ENCODE peak calls at places on chromosomes 3 and 15, in five cellular contexts. I, J, U, T and D are unnamed samples.

GRCh38 chr3:35042210-35042960 is 596.9 kb upstream of the ARPP21 start:
- DNase-seq in I (no peak), T (no peak), U (no peak), J (no peak), D (peak)

GRCh38 chr3:184455991-184456390 is 76.1 kb downstream of the CHRD start:
- DNase-seq in J (no peak), T (no peak), U (no peak), I (no peak), D (no peak)

GRCh38 chr3:131432441-131432840 is 50.9 kb downstream of the NUDT16 start:
- DNase-seq in J (no peak), T (no peak), I (no peak), U (no peak), D (no peak)

GRCh38 chr15:29106551-29107290 is 162.9 kb downstream of the NSMCE3 start:
- DNase-seq in T (no peak), I (no peak), J (no peak), U (no peak), D (no peak)

GRCh38 chr3:102715030-102715697 is 280.3 kb downstream of the ZPLD1 start:
- DNase-seq in I (no peak), U (peak), T (no peak), J (peak), D (no peak)

GRCh38 chr3:127013196-127013595 is 30.3 kb downstream of the PLXNA1 start:
- DNase-seq in I (no peak), J (no peak), T (no peak), U (no peak), D (no peak)

GRCh38 chr15:86010398-86010797 is 69.3 kb upstream of the AGBL1 start:
- DNase-seq in I (no peak), U (no peak), T (no peak), J (no peak), D (no peak)

GRCh38 chr3:186931487-186932280 is 1.4 kb downstream of the ST6GAL1 start:
- DNase-seq in J (peak), U (no peak), T (peak), I (peak), D (peak)

GRCh38 chr3:120160050-120160449 is 65.8 kb upstream of the GSK3B start:
- DNase-seq in J (peak), I (no peak), T (no peak), U (peak), D (peak)

GRCh38 chr3:18847583-18848197 is 300.6 kb upstream of the KCNH8 start:
- DNase-seq in U (peak), I (peak), T (peak), J (peak), D (no peak)

GRCh38 chr15:83846847-83847246 is 192.9 kb downstream of the ADAMTSL3 start:
- DNase-seq in I (no peak), T (no peak), J (no peak), U (no peak), D (peak)

GRCh38 chr3:72099331-72100061 is 314.5 kb upstream of the PROK2 start:
- DNase-seq in J (no peak), U (no peak), I (peak), T (no peak), D (no peak)

GRCh38 chr3:119403201-119403600 is 60.2 kb downstream of the TMEM39A start:
- DNase-seq in J (peak), T (no peak), U (no peak), I (no peak), D (no peak)

GRCh38 chr15:34271493-34271892 is 46.7 kb downstream of the EMC4 start:
- DNase-seq in T (no peak), I (no peak), J (peak), U (no peak), D (peak)

GRCh38 chr3:174538116-174538515 is 321.0 kb upstream of the NAALADL2 start:
- DNase-seq in J (no peak), I (peak), U (no peak), T (no peak), D (no peak)

GRCh38 chr3:25592510-25592968 is 72.2 kb downstream of the TOP2B start:
- DNase-seq in T (no peak), I (peak), J (peak), U (peak), D (peak)

GRCh38 chr15:78630886-78631633 is 9.9 kb downstream of the CHRNB4 start:
- DNase-seq in I (no peak), U (no peak), J (no peak), T (no peak), D (no peak)

GRCh38 chr15:69508659-69509058 is 56.0 kb downstream of the RPLP1 start:
- DNase-seq in J (no peak), U (no peak), I (no peak), T (no peak), D (no peak)

GRCh38 chr3:106007512-106007911 is 138.7 kb upstream of the CBLB start:
- DNase-seq in I (no peak), T (no peak), U (no peak), J (no peak), D (no peak)

GRCh38 chr3:2303567-2303966 is 204.9 kb downstream of the CNTN4 start:
- DNase-seq in I (peak), J (peak), U (no peak), T (peak), D (peak)

GRCh38 chr3:195540031-195540430 is 3.1 kb downstream of the PPP1R2 start:
- DNase-seq in T (no peak), U (no peak), J (no peak), I (no peak), D (no peak)

GRCh38 chr3:13303410-13303809 is 116.7 kb downstream of the NUP210 start:
- DNase-seq in T (no peak), U (no peak), J (no peak), I (no peak), D (no peak)

GRCh38 chr3:58414538-58415197 is 19.0 kb downstream of the PDHB start:
- DNase-seq in T (peak), U (peak), I (peak), J (peak), D (peak)

GRCh38 chr15:39235084-39235795 is 345.6 kb upstream of the THBS1 start:
- DNase-seq in I (no peak), J (peak), T (no peak), U (no peak), D (no peak)

GRCh38 chr3:54882114-54882833 is 45.6 kb downstream of the LRTM1 start:
- DNase-seq in I (no peak), J (peak), U (no peak), T (no peak), D (peak)

GRCh38 chr15:89496155-89497098 is at the start of gene RHCG:
- DNase-seq in U (no peak), J (no peak), I (peak), T (peak), D (peak)

GRCh38 chr15:85704021-85704420 is 90.7 kb downstream of the KLHL25 start:
- DNase-seq in I (no peak), T (no peak), J (no peak), U (no peak), D (no peak)

GRCh38 chr3:146780251-146780650 is 175.1 kb upstream of the PLSCR5 start:
- DNase-seq in T (no peak), I (no peak), J (peak), U (no peak), D (no peak)
- TF ChIP-seq EZH2phosphoT487 in T (no peak), I (no peak), J (no peak), U (no peak), D (no peak)

GRCh38 chr3:56781762-56782161 is 20.0 kb downstream of the ARHGEF3 start:
- DNase-seq in U (no peak), T (no peak), J (no peak), I (no peak), D (no peak)

GRCh38 chr3:56782215-56782614 is 19.5 kb downstream of the ARHGEF3 start:
- DNase-seq in I (peak), J (no peak), U (no peak), T (no peak), D (no peak)

GRCh38 chr3:56784452-56785001 is 17.2 kb downstream of the ARHGEF3 start:
- DNase-seq in I (no peak), T (no peak), U (no peak), J (no peak), D (no peak)

GRCh38 chr3:56783644-56784451 is 17.9 kb downstream of the ARHGEF3 start:
- DNase-seq in J (peak), T (peak), I (no peak), U (no peak), D (peak)

GRCh38 chr3:56782900-56783299 is 18.8 kb downstream of the ARHGEF3 start:
- DNase-seq in U (no peak), J (no peak), T (no peak), I (no peak), D (no peak)
- TF ChIP-seq EZH2phosphoT487 in U (no peak), J (no peak), T (no peak), I (no peak), D (no peak)

GRCh38 chr3:155428558-155428957 is 135.1 kb upstream of the STRIT1 start:
- DNase-seq in T (no peak), J (peak), I (no peak), U (no peak), D (no peak)
- TF ChIP-seq EZH2phosphoT487 in T (no peak), J (no peak), I (no peak), U (no peak), D (no peak)

GRCh38 chr3:39122811-39123210 is 15.3 kb downstream of the TTC21A start:
- DNase-seq in T (no peak), I (no peak), U (no peak), J (no peak), D (no peak)

GRCh38 chr3:39126532-39127071 is 19.1 kb downstream of the TTC21A start:
- DNase-seq in I (peak), J (peak), T (peak), U (no peak), D (peak)

GRCh38 chr3:39125837-39126500 is 18.5 kb downstream of the TTC21A start:
- DNase-seq in J (peak), T (no peak), I (no peak), U (no peak), D (no peak)

GRCh38 chr3:39127296-39127906 is 19.9 kb downstream of the TTC21A start:
- DNase-seq in T (no peak), U (no peak), I (no peak), J (no peak), D (no peak)

DNA sequence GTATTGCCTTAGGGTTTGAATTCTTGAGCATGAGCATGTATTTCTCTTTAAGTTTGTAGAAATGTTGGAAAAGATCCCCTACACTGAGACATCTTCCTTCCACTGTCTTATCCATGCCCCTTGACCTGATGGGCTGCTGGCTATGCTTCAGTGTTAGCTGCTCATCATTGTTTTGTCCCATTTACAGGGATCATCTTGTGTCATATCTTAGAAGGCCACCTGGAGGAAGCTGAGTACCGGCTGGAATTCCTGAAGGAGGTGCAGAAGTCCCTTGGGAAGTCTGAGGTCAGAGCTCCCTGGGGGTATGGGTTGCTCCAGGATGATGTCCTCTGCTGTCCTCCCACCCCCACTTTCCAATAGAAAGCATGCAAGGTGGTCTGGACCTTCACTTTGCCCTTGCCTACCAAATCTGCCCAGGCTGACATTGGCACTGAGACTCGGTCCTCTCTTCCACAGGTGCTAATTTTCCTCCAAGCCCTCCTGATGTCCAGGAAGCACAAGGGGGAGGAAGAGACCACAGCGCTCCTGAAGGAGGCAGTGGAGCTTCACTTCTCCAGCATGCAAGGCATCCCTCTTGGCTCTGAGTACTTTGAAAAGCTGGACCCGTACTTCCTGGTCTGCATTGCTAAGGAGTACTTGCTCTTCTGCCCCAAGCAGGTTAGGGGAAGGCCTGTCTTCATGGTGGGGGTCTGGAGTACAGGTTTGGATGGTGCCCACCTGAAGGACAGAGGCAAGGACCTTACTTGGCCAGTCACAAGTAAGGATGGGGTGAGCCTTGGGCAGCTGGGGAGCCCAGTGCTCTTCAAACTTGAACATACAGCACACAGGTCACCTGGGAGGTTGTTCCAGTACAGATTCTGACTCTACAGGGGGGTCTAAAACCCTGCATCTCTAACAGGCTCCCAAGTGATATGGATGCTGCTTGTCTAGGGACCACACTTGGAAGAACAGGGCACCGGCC is 17.7 kb downstream of the TTC21A start:
- DNase-seq in U (no peak), J (peak), I (peak), T (no peak), D (peak)
- TF ChIP-seq EZH2phosphoT487 in U (no peak), J (no peak), I (no peak), T (no peak), D (no peak)

DNA sequence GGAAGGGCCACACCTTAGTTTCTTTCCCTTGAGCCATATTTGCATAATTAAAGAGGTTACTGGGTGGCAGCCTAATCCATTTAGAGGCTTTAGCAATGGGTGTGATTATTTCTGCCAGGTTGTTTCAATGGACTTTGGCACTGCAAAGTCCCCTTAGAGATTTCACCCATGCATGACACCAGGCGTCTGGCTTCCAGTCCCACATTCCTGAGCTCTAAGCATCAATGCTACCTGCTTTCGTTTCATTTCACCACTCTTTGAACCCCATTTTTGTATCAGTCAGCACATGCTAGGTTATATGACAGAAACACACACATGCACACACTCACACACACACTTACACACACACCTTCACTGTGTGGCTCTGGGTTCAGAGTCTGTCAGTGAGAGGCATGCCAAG is 353.9 kb downstream of the GABRG3 start:
- DNase-seq in U (no peak), I (no peak), T (no peak), J (no peak), D (no peak)
- TF ChIP-seq EZH2phosphoT487 in U (no peak), I (no peak), T (no peak), J (no peak), D (no peak)

GRCh38 chr3:49013738-49014660 is 4.4 kb downstream of the DALRD3 start:
- DNase-seq in J (peak), T (peak), U (no peak), I (no peak), D (peak)
- TF ChIP-seq EZH2phosphoT487 in J (no peak), T (no peak), U (no peak), I (no peak), D (no peak)

GRCh38 chr15:64017591-64018163 is 28.6 kb downstream of the DAPK2 start:
- DNase-seq in T (no peak), J (no peak), I (no peak), U (no peak), D (no peak)
- TF ChIP-seq EZH2phosphoT487 in T (no peak), J (no peak), I (no peak), U (no peak), D (no peak)

GRCh38 chr15:74121858-74122257 is 8.5 kb upstream of the ISLR2 start:
- DNase-seq in J (no peak), U (no peak), I (no peak), T (no peak), D (no peak)

GRCh38 chr15:74123131-74123429 is 7.3 kb upstream of the ISLR2 start:
- DNase-seq in T (no peak), I (peak), J (no peak), U (no peak), D (no peak)

GRCh38 chr15:74121040-74121439 is 9.3 kb upstream of the ISLR2 start:
- DNase-seq in U (no peak), I (no peak), J (no peak), T (no peak), D (no peak)

GRCh38 chr15:74122403-74123130 is 7.8 kb upstream of the ISLR2 start:
- DNase-seq in I (no peak), T (no peak), U (no peak), J (no peak), D (no peak)

DNA sequence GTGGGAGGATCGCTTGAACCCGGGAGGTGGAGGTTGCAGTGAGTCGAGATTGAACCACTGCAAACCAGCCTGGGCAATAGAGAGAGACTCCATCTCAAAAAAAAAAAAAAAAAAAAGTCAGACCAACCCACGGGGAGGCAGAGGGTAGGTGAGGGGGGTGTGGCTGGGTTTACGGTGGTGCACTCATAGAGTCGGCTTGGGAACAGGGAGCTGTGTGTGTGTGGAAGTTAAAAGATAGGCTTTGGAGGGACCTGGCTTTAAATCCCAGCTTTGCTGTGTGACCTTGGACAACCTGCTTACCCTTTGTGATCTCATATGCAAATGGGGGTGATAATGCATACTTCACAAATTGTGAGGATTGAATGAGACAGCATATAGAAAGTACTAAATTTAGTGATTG is 10.0 kb upstream of the ISLR2 start:
- DNase-seq in J (no peak), I (no peak), T (no peak), U (no peak), D (no peak)
- TF ChIP-seq EZH2phosphoT487 in J (no peak), I (no peak), T (no peak), U (no peak), D (no peak)

GRCh38 chr15:88441076-88441730 is 26.0 kb downstream of the MRPL46 start:
- DNase-seq in I (no peak), T (no peak), U (no peak), J (no peak), D (no peak)

GRCh38 chr15:88438181-88438580 is 29.0 kb downstream of the MRPL46 start:
- DNase-seq in U (no peak), J (no peak), I (no peak), T (no peak), D (no peak)

GRCh38 chr15:88440021-88440420 is 27.2 kb downstream of the MRPL46 start:
- DNase-seq in U (no peak), J (peak), T (no peak), I (no peak), D (no peak)
- TF ChIP-seq EZH2phosphoT487 in U (no peak), J (no peak), T (no peak), I (no peak), D (no peak)